ENCODE peak calls at places on chromosomes 2 and 18, in four cellular contexts. One of them, this sample, is unnamed.

GRCh38 chr18:1294229-1294628 is 389.6 kb downstream of the ADCYAP1 start:
- DNase-seq in NCI-H1694 treated with DMSO at 0.1 percent for 48 hours: no peak
- DNase-seq in NCI-H748 treated with DMSO at 0.1 percent for 48 hours: no peak
- DNase-seq in hypothalamus: no peak
- DNase-seq in this sample: no peak

GRCh38 chr18:31744661-31745060 is 16.0 kb downstream of the SLC25A52 start:
- DNase-seq in NCI-H1694 treated with DMSO at 0.1 percent for 48 hours: no peak
- DNase-seq in NCI-H748 treated with DMSO at 0.1 percent for 48 hours: no peak
- DNase-seq in hypothalamus: no peak
- DNase-seq in this sample: no peak

GRCh38 chr2:47069628-47070154 is 85.4 kb downstream of the STPG4 start:
- DNase-seq in NCI-H748 treated with DMSO at 0.1 percent for 48 hours: no peak
- DNase-seq in NCI-H1694 treated with DMSO at 0.1 percent for 48 hours: no peak
- DNase-seq in hypothalamus: no peak
- DNase-seq in this sample: no peak

GRCh38 chr2:206850369-206850768 is 85.0 kb downstream of the FASTKD2 start:
- DNase-seq in hypothalamus: no peak
- DNase-seq in NCI-H748 treated with DMSO at 0.1 percent for 48 hours: no peak
- DNase-seq in NCI-H1694 treated with DMSO at 0.1 percent for 48 hours: no peak
- DNase-seq in this sample: no peak

GRCh38 chr18:49560277-49561126 is 1.4 kb upstream of the LIPG start:
- DNase-seq in hypothalamus: no peak
- DNase-seq in NCI-H1694 treated with DMSO at 0.1 percent for 48 hours: peak; percentile 45
- DNase-seq in NCI-H748 treated with DMSO at 0.1 percent for 48 hours: peak; percentile 39
- DNase-seq in this sample: no peak

GRCh38 chr2:105237045-105237765 is 4.3 kb upstream of the GPR45 start:
- DNase-seq in hypothalamus: no peak
- DNase-seq in NCI-H748 treated with DMSO at 0.1 percent for 48 hours: no peak
- DNase-seq in NCI-H1694 treated with DMSO at 0.1 percent for 48 hours: no peak
- DNase-seq in this sample: no peak

GRCh38 chr2:240876475-240877251 is 8.0 kb downstream of the AGXT start:
- DNase-seq in NCI-H1694 treated with DMSO at 0.1 percent for 48 hours: no peak
- DNase-seq in NCI-H748 treated with DMSO at 0.1 percent for 48 hours: no peak
- DNase-seq in hypothalamus: no peak
- DNase-seq in this sample: no peak

GRCh38 chr2:12048551-12048950 is 302.1 kb downstream of the LPIN1 start:
- DNase-seq in NCI-H748 treated with DMSO at 0.1 percent for 48 hours: no peak
- DNase-seq in hypothalamus: no peak
- DNase-seq in NCI-H1694 treated with DMSO at 0.1 percent for 48 hours: no peak
- DNase-seq in this sample: no peak

GRCh38 chr2:8016688-8017087 is 665.2 kb upstream of the ID2 start:
- DNase-seq in hypothalamus: no peak
- DNase-seq in NCI-H1694 treated with DMSO at 0.1 percent for 48 hours: no peak
- DNase-seq in NCI-H748 treated with DMSO at 0.1 percent for 48 hours: no peak
- DNase-seq in this sample: no peak